ENCODE peak calls at places on chromosomes 5 and 9, in six cellular contexts. R is uterus, N is hepatocyte, F is HepG2, D is IMR-90, L is upper lobe of right lung. X is an unnamed sample. For H3K4me1, the result is how much of the 10 kb centered on the place peaks cover.

GRCh38 chr9:7721291-7721690 is 78.3 kb downstream of the DMAC1 start:
- DNase-seq in R (no peak), N (no peak), F (no peak), D (no peak), L (no peak), X (no peak)

GRCh38 chr5:179907570-179908324 is at the start of gene TBC1D9B:
- DNase-seq in R (peak), N (peak), F (peak), D (peak), L (peak), X (peak)

GRCh38 chr5:81884871-81885270 is 87.0 kb upstream of the ATG10 start:
- DNase-seq in R (no peak), N (no peak), F (no peak), D (no peak), L (no peak), X (no peak)

GRCh38 chr5:68214472-68215207 is 916 bp upstream of the PIK3R1 start:
- DNase-seq in R (no peak), N (peak), F (no peak), D (no peak), L (no peak), X (no peak)

GRCh38 chr9:121292051-121292450 is 24.1 kb downstream of the GSN start:
- DNase-seq in R (no peak), N (no peak), F (no peak), D (no peak), L (no peak), X (no peak)

GRCh38 chr5:62126090-62126489 is 179.9 kb upstream of the KIF2A start:
- DNase-seq in R (no peak), N (no peak), F (no peak), D (no peak), L (no peak), X (no peak)

GRCh38 chr5:148107608-148108007 is 43.8 kb downstream of the SPINK5 start:
- DNase-seq in R (no peak), N (peak), F (no peak), D (no peak), L (no peak), X (no peak)

GRCh38 chr5:152689275-152689711 is 284.2 kb upstream of the NMUR2 start:
- DNase-seq in R (no peak), N (no peak), F (no peak), D (no peak), L (no peak), X (no peak)

GRCh38 chr9:37745970-37746369 is 7.6 kb upstream of the TRMT10B start:
- DNase-seq in R (no peak), N (no peak), F (no peak), D (no peak), L (no peak), X (no peak)

GRCh38 chr5:114174837-114175236 is 187.0 kb upstream of the KCNN2 start:
- DNase-seq in R (no peak), N (no peak), F (no peak), D (peak), L (no peak), X (no peak)

GRCh38 chr9:133768371-133768858 is 30.3 kb upstream of the SARDH start:
- DNase-seq in R (no peak), N (no peak), F (no peak), D (no peak), L (peak), X (peak)

GRCh38 chr9:37989632-37990155 is 79.3 kb downstream of the SHB start:
- DNase-seq in R (no peak), N (no peak), F (no peak), D (no peak), L (no peak), X (no peak)

GRCh38 chr5:72378636-72379289 is 58.6 kb downstream of the PTCD2 start:
- DNase-seq in R (no peak), N (peak), F (no peak), D (peak), L (no peak), X (peak)

GRCh38 chr5:169992789-169993188 is 12.5 kb upstream of the INSYN2B start:
- DNase-seq in R (no peak), N (no peak), F (no peak), D (no peak), L (no peak), X (no peak)

GRCh38 chr9:111957856-111958631 is 61.4 kb downstream of the UGCG start:
- DNase-seq in R (no peak), N (peak), F (no peak), D (peak), L (no peak), X (no peak)

GRCh38 chr9:89234636-89235035 is 56.0 kb upstream of the SHC3 start:
- DNase-seq in R (peak), N (no peak), F (no peak), D (peak), L (peak), X (peak)

GRCh38 chr5:59791602-59792001 is 101.9 kb downstream of the PDE4D start:
- DNase-seq in R (no peak), N (no peak), F (no peak), D (no peak), L (no peak), X (no peak)

DNA sequence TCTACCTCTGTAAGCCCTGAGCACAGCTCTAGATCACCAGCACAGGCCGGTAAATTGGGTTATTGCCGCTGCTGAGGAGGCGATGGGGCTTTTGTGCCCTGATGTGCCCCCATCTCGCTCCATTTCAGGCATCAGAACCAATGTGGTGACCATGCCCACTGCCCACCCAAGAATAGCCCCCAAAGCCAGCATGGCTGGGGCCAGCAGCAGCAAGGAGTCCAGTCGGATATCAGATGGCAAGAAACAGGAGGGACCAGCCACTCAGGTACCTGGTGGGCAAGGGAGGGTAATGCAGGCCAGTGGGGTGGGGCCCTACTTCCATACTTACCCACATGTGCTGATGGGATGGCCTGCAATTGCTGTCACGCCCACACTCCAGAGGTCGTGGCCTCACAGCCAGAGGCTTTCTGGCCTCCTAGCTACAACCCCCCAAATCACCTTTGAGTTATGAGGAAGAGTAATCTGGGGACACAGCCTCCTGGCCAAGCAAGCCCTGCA is 22.9 kb downstream of the CD74 start:
- DNase-seq in R (no peak), N (no peak), F (no peak), D (no peak), L (no peak), X (no peak)
- TF ChIP-seq CTCF in R (no peak), N (no peak), F (no peak), D (no peak), L (no peak), X (no peak)

DNA sequence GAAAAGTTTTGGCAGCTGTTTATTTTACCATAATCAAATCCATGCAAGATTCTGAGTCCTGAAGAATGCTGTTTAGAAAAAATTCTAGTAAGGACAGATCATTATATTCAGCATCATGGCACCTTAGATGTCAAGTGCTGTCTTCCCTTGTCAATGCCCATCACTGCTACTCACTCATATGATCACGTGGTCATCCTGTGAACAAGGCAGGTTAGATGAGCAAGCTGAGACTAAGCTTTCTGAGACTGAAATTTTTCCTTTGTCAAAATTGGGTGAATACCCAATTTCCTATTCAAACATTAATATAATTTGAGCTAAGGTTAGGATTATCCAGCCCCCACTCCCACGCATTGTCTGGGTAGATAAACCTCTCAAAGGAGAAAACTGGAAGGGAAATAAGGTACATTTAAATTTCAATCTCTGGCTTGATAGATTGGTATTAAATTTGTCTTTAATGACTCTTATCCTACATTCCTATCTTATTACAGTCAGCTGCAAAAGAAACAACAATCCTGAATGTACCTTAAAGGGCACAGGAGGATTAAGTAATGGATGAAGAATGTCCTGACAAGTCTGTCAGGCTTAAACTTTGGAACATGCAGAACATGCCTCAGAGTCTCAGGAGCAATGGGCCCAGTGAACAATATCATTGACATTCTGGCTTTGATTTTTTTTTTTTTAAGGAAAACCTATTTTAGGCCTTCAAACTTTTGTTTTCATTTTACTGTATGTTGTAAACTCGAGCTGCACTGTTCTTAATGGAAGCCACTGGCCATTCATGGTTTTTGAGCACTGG is 148.7 kb upstream of the RANBP3L start:
- DNase-seq in R (no peak), N (no peak), F (no peak), D (no peak), L (no peak), X (no peak)
- H3K4me3 ChIP-seq in R (no peak), N (no peak), F (no peak), D (no peak), L (no peak), X (no peak)

GRCh38 chr9:21985964-21986667 is 8.1 kb downstream of the CDKN2A start:
- DNase-seq in R (no peak), N (no peak), F (no peak), D (no peak), L (no peak), X (no peak)
- H3K4me1 ChIP-seq in R (under half), N (under half), F (under half), D (under half), L (under half), X (under half)

GRCh38 chr5:175461370-175461769 is 17.0 kb upstream of the SFXN1 start:
- DNase-seq in R (no peak), N (no peak), F (no peak), D (no peak), L (no peak), X (no peak)

GRCh38 chr5:175457466-175457865 is 13.5 kb upstream of the DRD1 start:
- DNase-seq in R (no peak), N (no peak), F (no peak), D (no peak), L (no peak), X (no peak)

GRCh38 chr5:175456105-175456504 is 12.1 kb upstream of the DRD1 start:
- DNase-seq in R (no peak), N (no peak), F (no peak), D (no peak), L (no peak), X (no peak)

GRCh38 chr5:175460560-175460959 is 16.6 kb upstream of the DRD1 start:
- DNase-seq in R (no peak), N (no peak), F (no peak), D (no peak), L (no peak), X (no peak)

GRCh38 chr5:175460126-175460525 is 16.1 kb upstream of the DRD1 start:
- DNase-seq in R (no peak), N (peak), F (no peak), D (peak), L (no peak), X (no peak)
- TF ChIP-seq CTCF in R (no peak), N (peak), F (peak), D (peak), L (peak), X (peak)